ENCODE peak calls at places on chromosomes 1 and 21, in five cellular contexts. U is psoas muscle, P is cardiac fibroblast, Z is NT2/D1, D is fibroblast of mammary gland. X is an unnamed sample.

GRCh38 chr1:162732566-162733335 is 57.8 kb upstream of the HSD17B7 start:
- DNase-seq in U (no peak), P (peak; percentile 51), Z (no peak), D (no peak), X (no peak)

GRCh38 chr1:244241438-244241837 is 190.4 kb downstream of the ZBTB18 start:
- DNase-seq in U (no peak), P (no peak), Z (no peak), D (no peak), X (no peak)

GRCh38 chr1:78048446-78048845 is 2.7 kb downstream of the GIPC2 start:
- DNase-seq in U (no peak), P (no peak), Z (no peak), D (no peak), X (no peak)

GRCh38 chr1:167430134-167430848 is 88.0 kb downstream of the CD247 start:
- DNase-seq in U (no peak), P (no peak), Z (peak; percentile 65), D (no peak), X (no peak)

GRCh38 chr1:3684031-3684430 is 31.7 kb downstream of the TP73 start:
- DNase-seq in U (no peak), P (no peak), Z (no peak), D (no peak), X (peak; percentile 55)

GRCh38 chr1:46152021-46152420 is 19.6 kb upstream of the PIK3R3 start:
- DNase-seq in U (no peak), P (peak; percentile 41), Z (no peak), D (peak; percentile 34), X (peak; percentile 68)

GRCh38 chr1:216902669-216903388 is 179.6 kb upstream of the ESRRG start:
- DNase-seq in U (no peak), P (peak; percentile 26), Z (no peak), D (no peak), X (peak; percentile 10)

GRCh38 chr21:45102391-45102932 is 28.1 kb downstream of the ADARB1 start:
- DNase-seq in U (no peak), P (peak; percentile 85), Z (no peak), D (peak; percentile 32), X (peak; percentile 56)

GRCh38 chr1:118366296-118366695 is 181.3 kb upstream of the SPAG17 start:
- DNase-seq in U (no peak), P (peak; percentile 3), Z (no peak), D (no peak), X (peak; percentile 10)

GRCh38 chr1:17594026-17594425 is 54.5 kb downstream of the ARHGEF10L start:
- DNase-seq in U (no peak), P (peak; percentile 34), Z (no peak), D (peak; percentile 38), X (peak; percentile 65)

GRCh38 chr1:33768821-33769220 is 95.1 kb upstream of the HMGB4 start:
- DNase-seq in U (no peak), P (no peak), Z (no peak), D (no peak), X (no peak)

GRCh38 chr1:85502625-85503083 is 37.7 kb upstream of the DDAH1 start:
- DNase-seq in U (peak; percentile 13), P (peak; percentile 90), Z (peak; percentile 55), D (peak; percentile 84), X (peak; percentile 70)

DNA sequence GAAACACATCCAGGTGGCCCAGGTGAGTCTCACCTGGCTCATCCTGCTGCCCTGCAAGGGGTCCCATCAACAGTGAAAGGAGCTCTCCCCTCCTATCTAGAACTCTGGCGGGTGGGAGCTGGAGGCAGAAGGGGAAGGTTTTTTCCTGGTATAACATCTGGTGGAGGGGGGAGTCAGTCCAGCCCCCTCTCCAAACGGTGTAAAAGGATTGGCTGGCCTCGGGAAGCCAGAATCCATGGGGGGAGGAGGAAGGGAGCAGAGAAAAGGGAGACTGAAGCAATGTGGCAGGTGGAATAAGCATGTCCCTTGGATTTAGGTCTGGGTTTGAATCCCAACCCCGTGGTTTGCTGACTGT is 1.2 kb upstream of the CAMK2N1 start:
- DNase-seq in U (no peak), P (no peak), Z (no peak), D (no peak), X (no peak)
- H3K4me3 ChIP-seq in U (peak overlapping the region; percentile 68), P (no peak overlapping the region), Z (peak overlapping the region; percentile 71), D (no peak overlapping the region), X (peak overlapping the region; percentile 75)

GRCh38 chr1:41380979-41381690 is 19.9 kb downstream of the FOXO6 start:
- DNase-seq in U (peak; percentile 67), P (peak; percentile 31), Z (no peak), D (no peak), X (no peak)
- H3K4me3 ChIP-seq in U (peak overlapping the region; percentile 64), P (peak overlapping the region; percentile 25), Z (peak overlapping the region; percentile 69), D (no peak overlapping the region), X (peak overlapping the region; percentile 35)

GRCh38 chr1:178064191-178064821 is 29.6 kb upstream of the RASAL2 start:
- DNase-seq in U (no peak), P (no peak), Z (no peak), D (no peak), X (no peak)

GRCh38 chr1:178057131-178057765 is 36.7 kb upstream of the RASAL2 start:
- DNase-seq in U (no peak), P (no peak), Z (no peak), D (peak; percentile 47), X (no peak)

GRCh38 chr1:178061632-178062031 is 32.3 kb upstream of the RASAL2 start:
- DNase-seq in U (no peak), P (no peak), Z (no peak), D (no peak), X (no peak)

GRCh38 chr1:178057863-178058576 is 35.9 kb upstream of the RASAL2 start:
- DNase-seq in U (peak; percentile 44), P (peak; percentile 97), Z (peak; percentile 28), D (peak; percentile 91), X (peak; percentile 37)

GRCh38 chr1:178060789-178061556 is 32.9 kb upstream of the RASAL2 start:
- DNase-seq in U (no peak), P (peak; percentile 95), Z (peak; percentile 92), D (peak; percentile 97), X (peak; percentile 75)
- H3K4me3 ChIP-seq in U (peak overlapping the region; percentile 0), P (no peak overlapping the region), Z (no peak overlapping the region), D (no peak overlapping the region), X (no peak overlapping the region)

GRCh38 chr1:179002552-179003345 is 22.9 kb upstream of the FAM20B start:
- DNase-seq in U (peak; percentile 74), P (peak; percentile 73), Z (peak; percentile 93), D (peak; percentile 60), X (peak; percentile 80)
- H3K4me3 ChIP-seq in U (no peak overlapping the region), P (no peak overlapping the region), Z (no peak overlapping the region), D (no peak overlapping the region), X (no peak overlapping the region)